ENCODE peak calls at places on chromosomes 2 and 18, in seven cellular contexts. S is HCT116, Q is stomach, A is H1, G is breast epithelium, L is K562, M is HL-60. V is an unnamed sample.

GRCh38 chr2:120791961-120792295 is 56.3 kb downstream of the GLI2 start:
- DNase-seq in S (peak), Q (no peak), A (no peak), G (no peak), L (no peak), M (no peak), V (no peak)

GRCh38 chr18:50398947-50399346 is 24.1 kb downstream of the SKA1 start:
- DNase-seq in S (no peak), Q (no peak), A (no peak), G (no peak), L (no peak), M (no peak), V (no peak)

GRCh38 chr2:231369580-231370428 is 25.7 kb upstream of the B3GNT7 start:
- DNase-seq in S (no peak), Q (no peak), A (no peak), G (no peak), L (no peak), M (no peak), V (no peak)

GRCh38 chr2:239690651-239691631 is 290.1 kb upstream of the HDAC4 start:
- DNase-seq in S (no peak), Q (no peak), A (no peak), G (no peak), L (peak), M (no peak), V (no peak)

GRCh38 chr2:143296089-143296488 is 166.9 kb downstream of the ARHGAP15 start:
- DNase-seq in S (no peak), Q (no peak), A (no peak), G (no peak), L (no peak), M (peak), V (no peak)

GRCh38 chr2:227781841-227782240 is 31.8 kb upstream of the CCL20 start:
- DNase-seq in S (no peak), Q (no peak), A (no peak), G (no peak), L (no peak), M (no peak), V (no peak)

GRCh38 chr2:36358317-36358659 is 2.7 kb downstream of the CRIM1 start:
- DNase-seq in S (no peak), Q (no peak), A (no peak), G (no peak), L (no peak), M (no peak), V (no peak)

GRCh38 chr18:31205273-31205672 is 42.6 kb upstream of the DSC1 start:
- DNase-seq in S (no peak), Q (no peak), A (no peak), G (no peak), L (no peak), M (no peak), V (no peak)

GRCh38 chr2:95357717-95358280 is 44.7 kb upstream of the FAHD2A start:
- DNase-seq in S (no peak), Q (peak), A (no peak), G (peak), L (no peak), M (no peak), V (peak)

GRCh38 chr2:191612496-191612895 is 65.4 kb upstream of the NABP1 start:
- DNase-seq in S (no peak), Q (no peak), A (no peak), G (no peak), L (no peak), M (no peak), V (no peak)

GRCh38 chr18:46414863-46415262 is 242.2 kb downstream of the LOXHD1 start:
- DNase-seq in S (no peak), Q (no peak), A (no peak), G (no peak), L (no peak), M (no peak), V (no peak)

GRCh38 chr2:8543412-8544167 is 138.3 kb upstream of the ID2 start:
- DNase-seq in S (no peak), Q (peak), A (no peak), G (no peak), L (no peak), M (peak), V (peak)

GRCh38 chr2:60097298-60097697 is 456.2 kb downstream of the BCL11A start:
- DNase-seq in S (no peak), Q (no peak), A (no peak), G (no peak), L (no peak), M (no peak), V (no peak)

GRCh38 chr18:8277270-8277669 is 332.0 kb upstream of the RAB12 start:
- DNase-seq in S (no peak), Q (no peak), A (no peak), G (no peak), L (no peak), M (no peak), V (no peak)

GRCh38 chr2:105813045-105813315 is 68.3 kb downstream of the NCK2 start:
- DNase-seq in S (no peak), Q (no peak), A (no peak), G (no peak), L (no peak), M (no peak), V (no peak)

GRCh38 chr2:240644171-240644651 is 18.9 kb downstream of the GPR35 start:
- DNase-seq in S (no peak), Q (peak), A (no peak), G (no peak), L (no peak), M (no peak), V (peak)

DNA sequence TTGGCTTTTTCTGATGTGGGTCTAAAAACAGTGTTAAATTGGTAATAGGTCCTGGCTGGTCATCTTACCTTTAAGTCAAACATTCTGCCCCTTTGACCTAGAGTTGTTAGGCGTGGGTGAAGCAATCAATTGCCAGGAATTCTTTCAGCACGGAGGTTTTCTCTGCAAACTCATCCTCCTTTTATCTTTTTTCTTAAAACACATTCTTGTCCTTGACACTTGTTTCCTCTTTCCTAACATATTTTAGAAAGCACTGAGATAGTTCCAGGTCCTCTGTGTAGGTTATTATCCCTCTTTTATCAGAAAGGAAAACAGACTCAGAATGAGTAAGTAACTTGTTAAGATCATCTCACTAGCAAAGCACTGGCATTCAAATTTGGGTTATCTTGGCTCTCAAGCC is 18.6 kb upstream of the AP1S3 start:
- DNase-seq in S (no peak), Q (no peak), A (no peak), G (no peak), L (no peak), M (no peak), V (no peak)
- TF ChIP-seq POLR2AphosphoS5 in S (no peak), Q (no peak), A (no peak), G (no peak), L (no peak), M (no peak), V (no peak)

GRCh38 chr2:65503746-65504145 is 71.3 kb upstream of the SPRED2 start:
- DNase-seq in S (no peak), Q (no peak), A (no peak), G (no peak), L (no peak), M (no peak), V (no peak)

GRCh38 chr2:65501074-65501473 is 68.7 kb upstream of the SPRED2 start:
- DNase-seq in S (no peak), Q (no peak), A (no peak), G (no peak), L (no peak), M (no peak), V (no peak)

GRCh38 chr2:65499216-65499615 is 66.8 kb upstream of the SPRED2 start:
- DNase-seq in S (no peak), Q (no peak), A (no peak), G (no peak), L (no peak), M (no peak), V (no peak)

GRCh38 chr2:65501836-65502235 is 69.4 kb upstream of the SPRED2 start:
- DNase-seq in S (no peak), Q (no peak), A (no peak), G (no peak), L (no peak), M (no peak), V (no peak)

GRCh38 chr2:65500319-65501040 is 68.1 kb upstream of the SPRED2 start:
- DNase-seq in S (no peak), Q (no peak), A (no peak), G (no peak), L (no peak), M (no peak), V (no peak)
- H3K4me3 ChIP-seq in S (no peak), Q (no peak), A (no peak), G (no peak), L (no peak), M (no peak), V (no peak)

DNA sequence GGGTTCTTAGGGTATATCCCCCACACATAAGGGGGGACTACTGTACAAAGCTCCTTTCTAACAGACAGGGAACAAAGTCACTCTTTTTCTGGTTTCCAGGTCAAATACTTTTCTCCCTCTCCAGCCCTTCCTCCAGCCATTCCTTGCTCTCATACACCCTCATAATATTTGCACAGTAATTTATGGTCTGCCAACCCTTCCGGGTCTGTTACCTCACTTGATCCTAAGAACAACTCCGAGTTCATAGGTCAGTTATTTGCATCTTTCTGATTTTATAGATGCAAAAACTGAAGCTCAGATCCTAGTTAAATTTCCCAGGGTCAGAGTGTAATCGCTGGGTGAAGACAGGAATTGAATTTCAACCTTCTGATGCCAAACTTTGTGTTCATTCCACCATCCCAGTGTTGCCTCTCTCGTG is 14.8 kb upstream of the MATN3 start:
- DNase-seq in S (no peak), Q (no peak), A (no peak), G (no peak), L (no peak), M (no peak), V (no peak)
- H3K27ac ChIP-seq in S (no peak), Q (no peak), A (no peak), G (no peak), L (no peak), M (no peak), V (peak)

GRCh38 chr2:70887550-70888229 is 48.0 kb upstream of the ATP6V1B1 start:
- DNase-seq in S (no peak), Q (peak), A (no peak), G (no peak), L (peak), M (no peak), V (no peak)

GRCh38 chr2:70888925-70889715 is 46.6 kb upstream of the ATP6V1B1 start:
- DNase-seq in S (no peak), Q (peak), A (no peak), G (no peak), L (no peak), M (no peak), V (no peak)

GRCh38 chr2:70887208-70887549 is 48.5 kb upstream of the ATP6V1B1 start:
- DNase-seq in S (no peak), Q (no peak), A (no peak), G (no peak), L (no peak), M (no peak), V (no peak)

GRCh38 chr2:70889716-70890037 is 46.0 kb upstream of the ATP6V1B1 start:
- DNase-seq in S (no peak), Q (no peak), A (no peak), G (no peak), L (no peak), M (no peak), V (no peak)

GRCh38 chr2:70888389-70888924 is 47.2 kb upstream of the ATP6V1B1 start:
- DNase-seq in S (no peak), Q (no peak), A (no peak), G (no peak), L (no peak), M (no peak), V (no peak)
- TF ChIP-seq POLR2AphosphoS5 in S (no peak), Q (no peak), A (no peak), G (no peak), L (no peak), M (no peak), V (no peak)

GRCh38 chr2:73292906-73293533 is 328 bp downstream of the EGR4 start:
- DNase-seq in S (no peak), Q (no peak), A (no peak), G (no peak), L (no peak), M (no peak), V (no peak)

GRCh38 chr2:73291093-73291460 is 2.3 kb downstream of the EGR4 start:
- DNase-seq in S (no peak), Q (no peak), A (peak), G (no peak), L (peak), M (peak), V (no peak)

GRCh38 chr2:73292316-73292905 is 937 bp downstream of the EGR4 start:
- DNase-seq in S (no peak), Q (no peak), A (no peak), G (no peak), L (no peak), M (no peak), V (no peak)

GRCh38 chr2:73290049-73290839 is 3.1 kb downstream of the EGR4 start:
- DNase-seq in S (no peak), Q (no peak), A (no peak), G (no peak), L (no peak), M (peak), V (no peak)

GRCh38 chr2:73291461-73292315 is 1.7 kb downstream of the EGR4 start:
- DNase-seq in S (no peak), Q (no peak), A (no peak), G (no peak), L (no peak), M (peak), V (no peak)
- H3K4me3 ChIP-seq in S (no peak), Q (peak), A (peak), G (no peak), L (no peak), M (no peak), V (no peak)

GRCh38 chr2:18047896-18048657 is 169.6 kb downstream of the KCNS3 start:
- DNase-seq in S (peak), Q (no peak), A (no peak), G (no peak), L (no peak), M (no peak), V (no peak)
- H3K27ac ChIP-seq in S (no peak), Q (no peak), A (no peak), G (no peak), L (no peak), M (no peak), V (no peak)

DNA sequence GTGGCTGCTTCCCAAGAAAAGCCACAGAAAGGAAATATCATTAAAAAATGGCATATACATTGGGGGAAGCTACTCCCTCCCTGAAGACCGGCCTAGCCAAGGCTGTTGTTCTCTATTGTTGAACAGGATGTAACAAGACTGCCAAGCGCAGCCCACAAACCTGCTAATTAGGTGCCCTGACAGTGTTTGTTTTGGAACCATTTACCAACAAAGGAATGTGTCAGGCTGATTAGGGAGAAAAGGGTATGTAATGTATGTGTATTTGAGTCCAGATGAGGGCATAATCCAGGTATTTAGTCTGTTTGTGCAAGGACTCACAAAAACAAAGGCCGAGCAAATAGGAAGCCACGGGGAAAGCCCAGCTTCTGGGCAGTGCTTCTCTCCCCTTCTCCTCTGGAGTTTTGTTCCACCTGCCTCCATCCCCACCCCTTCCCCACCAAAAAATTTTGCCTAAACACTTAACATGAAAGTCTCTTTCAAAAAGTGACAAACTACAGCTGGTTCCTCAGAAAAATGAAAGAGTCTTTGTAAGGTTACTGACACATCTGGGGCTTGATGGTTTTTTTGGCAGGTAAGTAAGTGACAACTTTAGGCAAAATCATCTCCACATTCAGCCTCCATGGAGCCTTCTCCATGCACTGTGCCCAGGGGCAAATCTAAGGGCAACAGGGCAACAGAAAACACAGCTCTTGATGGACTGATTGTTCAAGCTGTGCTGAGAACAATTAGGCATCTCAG is 78.3 kb upstream of the FZD5 start:
- DNase-seq in S (no peak), Q (peak), A (no peak), G (no peak), L (no peak), M (no peak), V (no peak)
- TF ChIP-seq POLR2AphosphoS5 in S (no peak), Q (peak), A (no peak), G (no peak), L (no peak), M (no peak), V (no peak)

DNA sequence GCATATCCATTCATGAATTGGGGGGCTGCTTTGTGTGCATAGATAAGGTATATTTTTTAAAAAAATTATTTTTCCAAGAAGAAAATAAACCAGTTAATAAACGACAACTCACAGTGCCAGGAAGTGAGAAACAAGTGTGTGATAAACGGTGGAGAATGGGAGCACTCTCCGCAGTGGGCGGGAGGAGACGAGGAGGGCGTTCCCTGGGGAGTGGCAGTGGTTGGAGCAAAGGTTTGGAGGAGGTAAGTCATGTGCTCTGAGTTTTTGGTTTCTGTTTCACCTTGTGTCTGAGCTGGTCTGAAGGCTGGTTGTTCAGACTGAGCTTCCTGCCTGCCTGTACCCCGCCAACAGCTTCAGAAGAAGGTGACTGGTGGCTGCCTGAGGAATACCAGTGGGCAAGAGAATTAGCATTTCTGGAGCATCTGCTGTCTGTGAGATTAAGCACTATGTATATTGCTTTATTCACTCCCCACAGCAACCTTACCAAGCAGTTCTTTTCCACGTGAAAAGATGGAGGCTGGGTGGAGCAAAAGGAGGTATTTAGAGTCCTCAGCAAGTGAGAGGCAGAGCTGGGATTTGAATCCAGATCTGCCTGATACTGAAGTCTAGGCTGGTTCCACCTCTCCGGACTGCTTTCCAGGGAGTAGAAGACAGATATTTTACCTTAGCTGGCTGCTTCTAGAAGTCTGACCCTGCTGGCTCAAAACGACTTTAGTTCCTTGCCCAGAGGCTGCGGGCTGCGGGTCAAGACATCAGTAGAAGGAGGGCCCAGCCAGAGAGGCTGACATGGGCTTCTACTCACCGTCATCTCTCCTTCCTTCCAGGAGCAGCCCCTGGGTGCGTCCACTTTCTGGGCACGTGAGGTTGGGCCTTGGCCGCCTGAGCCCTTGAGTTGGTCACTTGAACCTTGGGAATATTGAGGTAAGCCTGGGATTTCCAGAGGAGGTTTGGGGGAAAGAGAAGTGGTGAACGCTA is 26.9 kb upstream of the CASP8 start:
- DNase-seq in S (peak), Q (peak), A (peak), G (peak), L (peak), M (peak), V (peak)
- H3K4me3 ChIP-seq in S (peak), Q (peak), A (peak), G (peak), L (peak), M (peak), V (peak)

V was measured in sigmoid colon.